ENCODE peak calls at places on chromosomes 2 and 18, in nine cellular contexts. One of them, this sample, is unnamed. For H4K20me1, the result is how much of the 10 kb centered on the place peaks cover.

GRCh38 chr2:3169106-3169870 is 208.3 kb downstream of the EIPR1 start:
- DNase-seq in HCT116: no peak
- DNase-seq in PC-3: peak
- DNase-seq in PC-9: no peak
- DNase-seq in OCI-LY7: no peak
- DNase-seq in MM.1S: no peak
- DNase-seq in mammary epithelial cell: peak
- DNase-seq in SK-N-SH: peak
- DNase-seq in IMR-90: peak
- DNase-seq in this sample: peak

GRCh38 chr2:8514748-8515389 is 167.0 kb upstream of the ID2 start:
- DNase-seq in HCT116: no peak
- DNase-seq in PC-3: no peak
- DNase-seq in PC-9: no peak
- DNase-seq in OCI-LY7: peak
- DNase-seq in MM.1S: peak
- DNase-seq in mammary epithelial cell: no peak
- DNase-seq in SK-N-SH: no peak
- DNase-seq in IMR-90: no peak
- DNase-seq in this sample: no peak

GRCh38 chr2:10704034-10704594 is 14.3 kb upstream of the NOL10 start:
- DNase-seq in HCT116: no peak
- DNase-seq in PC-3: peak
- DNase-seq in PC-9: peak
- DNase-seq in OCI-LY7: no peak
- DNase-seq in MM.1S: no peak
- DNase-seq in mammary epithelial cell: peak
- DNase-seq in SK-N-SH: no peak
- DNase-seq in IMR-90: no peak
- DNase-seq in this sample: no peak

GRCh38 chr18:58541789-58542425 is 87.0 kb downstream of the ALPK2 start:
- DNase-seq in HCT116: peak
- DNase-seq in PC-3: peak
- DNase-seq in PC-9: peak
- DNase-seq in OCI-LY7: no peak
- DNase-seq in MM.1S: peak
- DNase-seq in mammary epithelial cell: peak
- DNase-seq in SK-N-SH: no peak
- DNase-seq in IMR-90: peak
- DNase-seq in this sample: peak

GRCh38 chr18:79769698-79770500 is 27.8 kb upstream of the KCNG2 start:
- DNase-seq in HCT116: no peak
- DNase-seq in PC-3: no peak
- DNase-seq in PC-9: no peak
- DNase-seq in OCI-LY7: no peak
- DNase-seq in MM.1S: no peak
- DNase-seq in mammary epithelial cell: no peak
- DNase-seq in SK-N-SH: no peak
- DNase-seq in IMR-90: no peak
- DNase-seq in this sample: no peak

GRCh38 chr18:78765637-78766281 is 213.9 kb upstream of the SALL3 start:
- DNase-seq in HCT116: no peak
- DNase-seq in PC-3: no peak
- DNase-seq in PC-9: no peak
- DNase-seq in OCI-LY7: no peak
- DNase-seq in MM.1S: no peak
- DNase-seq in mammary epithelial cell: no peak
- DNase-seq in SK-N-SH: no peak
- DNase-seq in IMR-90: no peak
- DNase-seq in this sample: no peak

GRCh38 chr2:97673187-97673914 is 3.8 kb downstream of the C2orf92 start:
- DNase-seq in HCT116: no peak
- DNase-seq in PC-3: no peak
- DNase-seq in PC-9: no peak
- DNase-seq in OCI-LY7: no peak
- DNase-seq in MM.1S: no peak
- DNase-seq in mammary epithelial cell: no peak
- DNase-seq in SK-N-SH: no peak
- DNase-seq in IMR-90: peak
- DNase-seq in this sample: no peak

GRCh38 chr2:1541812-1542211 is 128.5 kb downstream of the TPO start:
- DNase-seq in HCT116: no peak
- DNase-seq in PC-3: no peak
- DNase-seq in PC-9: no peak
- DNase-seq in OCI-LY7: no peak
- DNase-seq in MM.1S: no peak
- DNase-seq in mammary epithelial cell: no peak
- DNase-seq in SK-N-SH: peak
- DNase-seq in IMR-90: no peak
- DNase-seq in this sample: peak

GRCh38 chr18:79400091-79400590 is 4.4 kb downstream of the NFATC1 start:
- DNase-seq in HCT116: no peak
- DNase-seq in PC-3: peak
- DNase-seq in PC-9: no peak
- DNase-seq in OCI-LY7: peak
- DNase-seq in MM.1S: peak
- DNase-seq in mammary epithelial cell: no peak
- DNase-seq in SK-N-SH: no peak
- DNase-seq in IMR-90: no peak
- DNase-seq in this sample: peak

GRCh38 chr2:177797808-177798207 is 274.8 kb downstream of the PDE11A start:
- DNase-seq in HCT116: no peak
- DNase-seq in PC-3: no peak
- DNase-seq in PC-9: no peak
- DNase-seq in OCI-LY7: no peak
- DNase-seq in MM.1S: no peak
- DNase-seq in mammary epithelial cell: no peak
- DNase-seq in SK-N-SH: no peak
- DNase-seq in IMR-90: no peak
- DNase-seq in this sample: no peak

GRCh38 chr2:196939381-196939780 is 12.9 kb upstream of the PGAP1 start:
- DNase-seq in HCT116: no peak
- DNase-seq in PC-3: peak
- DNase-seq in PC-9: peak
- DNase-seq in OCI-LY7: no peak
- DNase-seq in MM.1S: no peak
- DNase-seq in mammary epithelial cell: peak
- DNase-seq in SK-N-SH: no peak
- DNase-seq in IMR-90: peak
- DNase-seq in this sample: peak

DNA sequence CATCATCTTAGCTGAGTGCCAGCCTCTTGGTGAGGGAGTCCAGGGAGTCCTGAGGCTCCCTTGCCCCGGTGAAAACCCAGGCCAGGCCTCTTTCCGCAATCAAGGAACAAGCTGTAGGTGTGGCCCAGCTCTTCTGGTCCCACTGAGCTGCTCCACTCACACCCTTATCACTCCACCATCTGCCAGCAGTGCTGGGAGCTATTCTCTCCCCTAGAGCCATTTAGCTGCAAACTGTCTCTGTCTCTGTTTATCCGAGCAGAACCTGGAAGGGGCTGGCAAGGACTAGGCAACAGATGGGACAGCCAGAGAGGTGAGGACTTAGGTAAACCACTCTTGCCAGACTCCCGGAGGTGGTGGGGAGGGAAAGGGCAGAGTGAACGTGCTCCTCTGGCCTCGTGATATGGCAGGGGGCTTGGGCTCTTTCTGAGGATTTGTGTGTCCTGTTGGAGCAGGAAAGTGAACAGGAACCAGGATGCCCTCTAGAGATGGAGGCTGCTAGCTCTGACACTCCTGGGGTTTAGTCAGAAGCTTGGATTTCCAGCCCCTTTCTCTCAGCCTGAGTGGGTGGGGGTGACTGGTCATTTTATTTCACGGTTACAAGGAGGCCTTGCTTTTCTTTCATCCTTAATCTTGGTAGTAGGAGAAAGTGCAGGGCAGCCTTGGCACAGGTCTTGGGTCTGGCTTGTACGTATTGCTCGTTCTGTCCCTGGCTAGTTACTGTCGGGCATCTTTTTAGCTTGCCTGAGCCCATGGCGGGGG is 19.6 kb downstream of the B3GNT2 start:
- DNase-seq in HCT116: no peak
- DNase-seq in PC-3: no peak
- DNase-seq in PC-9: no peak
- DNase-seq in OCI-LY7: no peak
- DNase-seq in MM.1S: no peak
- DNase-seq in mammary epithelial cell: no peak
- DNase-seq in SK-N-SH: peak
- DNase-seq in IMR-90: peak
- DNase-seq in this sample: no peak
- TF ChIP-seq CTCF in HCT116: no peak
- TF ChIP-seq CTCF in PC-3: no peak
- TF ChIP-seq CTCF in PC-9: no peak
- TF ChIP-seq CTCF in OCI-LY7: no peak
- TF ChIP-seq CTCF in MM.1S: no peak
- TF ChIP-seq CTCF in mammary epithelial cell: no peak
- TF ChIP-seq CTCF in SK-N-SH: no peak
- TF ChIP-seq CTCF in IMR-90: no peak
- TF ChIP-seq CTCF in this sample: no peak

DNA sequence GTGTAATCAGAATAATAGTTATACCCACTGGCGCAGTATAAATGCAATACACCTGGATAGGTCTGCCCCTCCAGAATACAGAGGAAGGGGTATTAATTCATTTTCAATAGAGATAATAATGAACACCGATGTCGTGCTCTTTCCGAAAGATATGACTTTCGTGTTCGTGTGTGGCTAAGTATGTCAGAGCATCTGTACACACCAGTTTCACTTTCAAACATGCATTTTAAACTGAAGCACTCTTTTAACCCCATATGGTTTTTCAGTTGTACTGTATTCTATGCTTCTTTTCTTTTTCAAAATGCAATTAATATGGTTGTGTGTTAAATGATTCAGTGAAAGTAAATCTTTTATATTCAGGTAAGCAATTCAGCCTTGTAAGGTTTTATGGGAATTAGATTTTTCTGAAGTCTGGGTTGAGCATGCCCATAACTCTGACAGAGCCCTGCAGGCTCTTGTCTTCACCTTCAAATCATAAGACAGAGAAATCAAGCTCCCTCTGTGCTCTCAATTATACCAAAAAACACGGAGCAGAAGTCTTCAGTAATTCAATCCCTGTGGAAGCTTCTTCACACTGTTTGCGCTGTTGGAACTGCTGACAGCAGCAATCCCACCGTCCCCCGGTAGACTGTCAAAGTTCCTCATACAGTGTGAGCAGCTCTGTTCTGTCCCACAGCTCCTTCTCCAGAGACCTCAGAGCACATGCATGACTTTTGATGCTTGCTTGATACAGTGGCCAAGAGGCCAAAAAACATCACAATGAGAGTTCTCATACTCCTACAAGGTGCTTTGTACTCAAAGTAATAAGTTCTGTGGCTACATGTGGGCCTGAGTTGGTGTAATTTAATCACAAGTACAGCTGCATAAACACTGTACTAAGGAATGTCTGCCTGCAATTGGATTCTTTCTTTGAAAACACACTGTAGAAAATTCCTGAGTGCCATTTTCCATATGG is 186.9 kb downstream of the ZNF521 start:
- DNase-seq in HCT116: no peak
- DNase-seq in PC-3: no peak
- DNase-seq in PC-9: no peak
- DNase-seq in OCI-LY7: no peak
- DNase-seq in MM.1S: peak
- DNase-seq in mammary epithelial cell: peak
- DNase-seq in SK-N-SH: no peak
- DNase-seq in IMR-90: peak
- DNase-seq in this sample: peak
- H3K4me3 ChIP-seq in HCT116: no peak
- H3K4me3 ChIP-seq in PC-3: no peak
- H3K4me3 ChIP-seq in PC-9: no peak
- H3K4me3 ChIP-seq in OCI-LY7: peak
- H3K4me3 ChIP-seq in MM.1S: peak
- H3K4me3 ChIP-seq in mammary epithelial cell: no peak
- H3K4me3 ChIP-seq in SK-N-SH: no peak
- H3K4me3 ChIP-seq in IMR-90: peak
- H3K4me3 ChIP-seq in this sample: peak

GRCh38 chr2:217906787-217907186 is 96.0 kb downstream of the TNS1 start:
- DNase-seq in HCT116: no peak
- DNase-seq in PC-3: no peak
- DNase-seq in PC-9: no peak
- DNase-seq in OCI-LY7: no peak
- DNase-seq in MM.1S: no peak
- DNase-seq in mammary epithelial cell: no peak
- DNase-seq in SK-N-SH: no peak
- DNase-seq in IMR-90: no peak
- DNase-seq in this sample: peak
- H4K20me1 ChIP-seq in HCT116: under half
- H4K20me1 ChIP-seq in PC-3: under half
- H4K20me1 ChIP-seq in PC-9: under half
- H4K20me1 ChIP-seq in OCI-LY7: under half
- H4K20me1 ChIP-seq in MM.1S: under half
- H4K20me1 ChIP-seq in mammary epithelial cell: under half
- H4K20me1 ChIP-seq in SK-N-SH: half or more
- H4K20me1 ChIP-seq in IMR-90: under half
- H4K20me1 ChIP-seq in this sample: under half

GRCh38 chr2:239967244-239968036 is 57.7 kb downstream of the NDUFA10 start:
- DNase-seq in HCT116: no peak
- DNase-seq in PC-3: no peak
- DNase-seq in PC-9: no peak
- DNase-seq in OCI-LY7: no peak
- DNase-seq in MM.1S: no peak
- DNase-seq in mammary epithelial cell: no peak
- DNase-seq in SK-N-SH: no peak
- DNase-seq in IMR-90: no peak
- DNase-seq in this sample: no peak

GRCh38 chr2:239968717-239969116 is 56.4 kb downstream of the NDUFA10 start:
- DNase-seq in HCT116: no peak
- DNase-seq in PC-3: no peak
- DNase-seq in PC-9: no peak
- DNase-seq in OCI-LY7: no peak
- DNase-seq in MM.1S: no peak
- DNase-seq in mammary epithelial cell: no peak
- DNase-seq in SK-N-SH: no peak
- DNase-seq in IMR-90: no peak
- DNase-seq in this sample: no peak

GRCh38 chr2:239965318-239965717 is 59.8 kb downstream of the NDUFA10 start:
- DNase-seq in HCT116: no peak
- DNase-seq in PC-3: no peak
- DNase-seq in PC-9: no peak
- DNase-seq in OCI-LY7: no peak
- DNase-seq in MM.1S: no peak
- DNase-seq in mammary epithelial cell: no peak
- DNase-seq in SK-N-SH: no peak
- DNase-seq in IMR-90: no peak
- DNase-seq in this sample: no peak

GRCh38 chr2:239966029-239966847 is 58.9 kb downstream of the NDUFA10 start:
- DNase-seq in HCT116: no peak
- DNase-seq in PC-3: no peak
- DNase-seq in PC-9: no peak
- DNase-seq in OCI-LY7: no peak
- DNase-seq in MM.1S: no peak
- DNase-seq in mammary epithelial cell: peak
- DNase-seq in SK-N-SH: no peak
- DNase-seq in IMR-90: no peak
- DNase-seq in this sample: no peak

GRCh38 chr2:239966848-239967136 is 58.4 kb downstream of the NDUFA10 start:
- DNase-seq in HCT116: no peak
- DNase-seq in PC-3: no peak
- DNase-seq in PC-9: no peak
- DNase-seq in OCI-LY7: no peak
- DNase-seq in MM.1S: no peak
- DNase-seq in mammary epithelial cell: no peak
- DNase-seq in SK-N-SH: no peak
- DNase-seq in IMR-90: no peak
- DNase-seq in this sample: no peak
- TF ChIP-seq CTCF in HCT116: no peak
- TF ChIP-seq CTCF in PC-3: no peak
- TF ChIP-seq CTCF in PC-9: no peak
- TF ChIP-seq CTCF in OCI-LY7: no peak
- TF ChIP-seq CTCF in MM.1S: no peak
- TF ChIP-seq CTCF in mammary epithelial cell: no peak
- TF ChIP-seq CTCF in SK-N-SH: no peak
- TF ChIP-seq CTCF in IMR-90: no peak
- TF ChIP-seq CTCF in this sample: no peak

GRCh38 chr2:106582431-106583143 is 95.4 kb downstream of the CD8B2 start:
- DNase-seq in HCT116: peak
- DNase-seq in PC-3: peak
- DNase-seq in PC-9: peak
- DNase-seq in OCI-LY7: peak
- DNase-seq in MM.1S: peak
- DNase-seq in mammary epithelial cell: peak
- DNase-seq in SK-N-SH: peak
- DNase-seq in IMR-90: peak
- DNase-seq in this sample: peak
- H3K4me3 ChIP-seq in HCT116: peak
- H3K4me3 ChIP-seq in PC-3: peak
- H3K4me3 ChIP-seq in PC-9: no peak
- H3K4me3 ChIP-seq in OCI-LY7: peak
- H3K4me3 ChIP-seq in MM.1S: peak
- H3K4me3 ChIP-seq in mammary epithelial cell: peak
- H3K4me3 ChIP-seq in SK-N-SH: peak
- H3K4me3 ChIP-seq in IMR-90: no peak
- H3K4me3 ChIP-seq in this sample: peak